ENCODE peak calls at places on chromosomes 5 and 9, in nine cellular contexts. L is osteocyte; Z is H1; W is stimulated activated CD8-positive, alpha-beta memory T cell treated with anti-CD3 and anti-CD28 coated beads, Interleukin-4, amount 100 ng/mL, for 4 hours; B is GM20000; O is IMR-90; J is SJSA1; T is islet precursor cell; M is Calu3. A is an unnamed sample.

GRCh38 chr9:133207021-133207531 is 2.0 kb downstream of the OBP2B start:
- DNase-seq in L (no peak), Z (no peak), M (no peak), T (peak; percentile 40), W (no peak), O (no peak), J (no peak), B (no peak), A (no peak)

GRCh38 chr9:89079421-89079820 is 88.2 kb downstream of the S1PR3 start:
- DNase-seq in O (peak; percentile 61), T (no peak), L (no peak), W (no peak), Z (no peak), J (no peak), M (no peak), B (no peak), A (no peak)

GRCh38 chr5:105392122-105392709 is 1829.6 kb upstream of the NUDT12 start:
- DNase-seq in J (no peak), T (no peak), B (no peak), M (no peak), W (no peak), Z (no peak), O (no peak), L (peak; percentile 79), A (no peak)

GRCh38 chr9:97966493-97966892 is 16.6 kb upstream of the ANP32B start:
- DNase-seq in B (no peak), O (no peak), Z (no peak), W (no peak), J (no peak), M (no peak), T (no peak), L (no peak), A (no peak)

GRCh38 chr9:127128341-127129072 is 6.1 kb upstream of the ANGPTL2 start:
- DNase-seq in T (no peak), W (no peak), Z (no peak), L (no peak), O (peak; percentile 39), B (no peak), J (no peak), M (no peak), A (no peak)

GRCh38 chr9:134951461-134951860 is 33.7 kb upstream of the FCN1 start:
- DNase-seq in J (no peak), O (no peak), M (no peak), Z (no peak), L (no peak), W (no peak), B (no peak), T (no peak), A (no peak)

GRCh38 chr5:50699737-50700136 is 33.3 kb downstream of the PARP8 start:
- DNase-seq in O (peak; percentile 32), L (no peak), T (no peak), M (no peak), J (no peak), B (no peak), Z (no peak), W (no peak), A (no peak)

GRCh38 chr9:35945341-35946018 is 12.5 kb downstream of the OR2S2 start:
- DNase-seq in Z (peak; percentile 43), O (peak; percentile 85), B (peak; percentile 62), L (peak; percentile 92), J (peak; percentile 76), M (peak; percentile 72), W (peak; percentile 4), T (peak; percentile 86), A (peak; percentile 79)

GRCh38 chr5:9544502-9545300 is 1.2 kb downstream of the SEMA5A start:
- DNase-seq in M (peak; percentile 36), B (peak; percentile 81), T (peak; percentile 95), J (peak; percentile 92), O (peak; percentile 80), L (peak; percentile 96), W (no peak), Z (no peak), A (peak; percentile 94)

GRCh38 chr5:132293992-132294727 is at the start of gene SLC22A4:
- DNase-seq in Z (no peak), W (peak; percentile 74), B (peak; percentile 89), J (peak; percentile 99), M (peak; percentile 97), L (peak; percentile 97), T (peak; percentile 98), O (peak; percentile 92), A (peak; percentile 95)

GRCh38 chr5:22242532-22242931 is 610.6 kb downstream of the CDH12 start:
- DNase-seq in Z (peak; percentile 15), J (no peak), B (no peak), W (no peak), O (no peak), T (peak; percentile 59), M (no peak), L (no peak), A (no peak)

GRCh38 chr5:136225796-136226195 is 32.8 kb upstream of the SMIM32 start:
- DNase-seq in L (no peak), M (no peak), J (no peak), O (no peak), W (no peak), T (no peak), B (no peak), Z (no peak), A (no peak)

GRCh38 chr9:113634597-113635515 is 171.3 kb downstream of the RGS3 start:
- DNase-seq in T (peak; percentile 34), B (no peak), L (no peak), W (no peak), M (no peak), Z (no peak), J (no peak), O (peak; percentile 69), A (no peak)

GRCh38 chr5:10250804-10251276 is 760 bp downstream of the CCT5 start:
- DNase-seq in Z (no peak), M (no peak), T (no peak), J (no peak), O (peak; percentile 41), W (no peak), B (peak; percentile 35), L (no peak), A (no peak)

GRCh38 chr9:3648722-3649121 is 122.9 kb upstream of the RFX3 start:
- DNase-seq in J (no peak), O (no peak), L (no peak), Z (no peak), W (no peak), T (no peak), M (no peak), B (no peak), A (no peak)

GRCh38 chr9:100099722-100100042 is 639 bp downstream of the INVS start:
- DNase-seq in Z (no peak), L (no peak), O (no peak), J (no peak), T (no peak), B (no peak), M (peak; percentile 4), W (no peak), A (peak; percentile 55)

GRCh38 chr5:160262151-160262550 is 32.8 kb downstream of the FABP6 start:
- DNase-seq in M (no peak), W (no peak), L (no peak), Z (no peak), T (no peak), J (no peak), B (no peak), O (no peak), A (peak; percentile 72)

GRCh38 chr5:11595045-11595444 is 309.2 kb downstream of the CTNND2 start:
- DNase-seq in L (no peak), J (no peak), O (no peak), B (no peak), M (peak; percentile 12), Z (no peak), W (no peak), T (no peak), A (no peak)

GRCh38 chr9:127033784-127034183 is 88.7 kb downstream of the ANGPTL2 start:
- DNase-seq in O (peak; percentile 70), Z (no peak), T (peak; percentile 34), J (no peak), B (no peak), W (no peak), L (no peak), M (no peak), A (no peak)

GRCh38 chr9:137606734-137607138 is 1.2 kb downstream of the ARRDC1 start:
- DNase-seq in M (no peak), W (no peak), Z (no peak), B (no peak), T (no peak), L (no peak), J (no peak), O (no peak), A (no peak)

GRCh38 chr5:142422426-142422825 is 97.6 kb upstream of the SPRY4 start:
- DNase-seq in J (no peak), M (no peak), B (no peak), O (peak; percentile 85), W (no peak), T (no peak), L (no peak), Z (no peak), A (no peak)

GRCh38 chr5:169071-169727 is 22.1 kb upstream of the LRRC14B start:
- DNase-seq in L (no peak), O (peak; percentile 83), B (no peak), T (no peak), M (no peak), Z (no peak), W (no peak), J (no peak), A (no peak)

GRCh38 chr9:93059960-93060591 is 1.6 kb downstream of the SUSD3 start:
- DNase-seq in J (no peak), Z (no peak), L (no peak), W (no peak), M (no peak), B (no peak), O (no peak), T (no peak), A (no peak)

GRCh38 chr9:99870126-99870525 is 36.3 kb upstream of the STX17 start:
- DNase-seq in Z (no peak), O (peak; percentile 20), M (no peak), W (no peak), L (no peak), J (peak; percentile 44), B (no peak), T (peak; percentile 72), A (no peak)

GRCh38 chr9:109224751-109225150 is 57.7 kb upstream of the FRRS1L start:
- DNase-seq in B (no peak), J (no peak), W (no peak), Z (no peak), M (no peak), T (no peak), L (no peak), O (no peak), A (no peak)

GRCh38 chr9:93456504-93456903 is 3.1 kb upstream of the FAM120AOS start:
- DNase-seq in J (no peak), Z (no peak), B (no peak), L (no peak), T (no peak), W (no peak), M (no peak), O (no peak), A (no peak)

GRCh38 chr9:135907006-135907434 is 326 bp downstream of the CAMSAP1 start:
- DNase-seq in B (no peak), T (no peak), Z (no peak), M (no peak), J (no peak), L (no peak), W (no peak), O (peak; percentile 28), A (no peak)

GRCh38 chr9:126805546-126806262 is 864 bp downstream of the ZBTB43 start:
- DNase-seq in M (peak; percentile 52), T (peak; percentile 86), O (peak; percentile 39), Z (no peak), J (peak; percentile 57), B (peak; percentile 76), W (peak; percentile 71), L (peak; percentile 63), A (no peak)

GRCh38 chr9:5186416-5187169 is 1.2 kb upstream of the INSL6 start:
- DNase-seq in M (peak; percentile 49), L (no peak), O (peak; percentile 73), Z (peak; percentile 25), T (peak; percentile 73), B (peak; percentile 75), W (peak; percentile 10), J (no peak), A (peak; percentile 55)